ENCODE peak calls at places on chromosomes 16 and 17, in six cellular contexts. Q is H1, K is K562, W is HCT116, L is GM12878, P is HepG2. O is an unnamed sample.

GRCh38 chr16:84553873-84554399 is 49.5 kb upstream of the MEAK7 start:
- DNase-seq in Q (no peak), K (no peak), W (no peak), L (no peak), P (no peak), O (no peak)

GRCh38 chr17:68029512-68030215 is 5.9 kb upstream of the KPNA2 start:
- DNase-seq in Q (no peak), K (no peak), W (no peak), L (no peak), P (peak), O (no peak)

GRCh38 chr16:70706948-70707465 is 21.2 kb upstream of the MTSS2 start:
- DNase-seq in Q (no peak), K (no peak), W (no peak), L (no peak), P (no peak), O (peak)

GRCh38 chr17:61324540-61324868 is 75.1 kb upstream of the TBX2 start:
- DNase-seq in Q (no peak), K (no peak), W (no peak), L (no peak), P (peak), O (peak)

GRCh38 chr17:45221081-45221996 is at the start of gene FMNL1:
- DNase-seq in Q (peak), K (peak), W (no peak), L (no peak), P (no peak), O (no peak)

GRCh38 chr16:60107467-60107866 is 1373.4 kb upstream of the GOT2 start:
- DNase-seq in Q (no peak), K (no peak), W (no peak), L (no peak), P (no peak), O (peak)

GRCh38 chr17:46818929-46819859 is 702 bp upstream of the WNT3 start:
- DNase-seq in Q (peak), K (peak), W (no peak), L (no peak), P (no peak), O (no peak)

GRCh38 chr17:79353548-79353947 is 257.3 kb downstream of the RBFOX3 start:
- DNase-seq in Q (no peak), K (no peak), W (no peak), L (no peak), P (no peak), O (no peak)

GRCh38 chr16:57859331-57859730 is 57.0 kb upstream of the KIFC3 start:
- DNase-seq in Q (no peak), K (peak), W (peak), L (no peak), P (peak), O (peak)

GRCh38 chr17:72151565-72152391 is 31.0 kb downstream of the SOX9 start:
- DNase-seq in Q (peak), K (peak), W (peak), L (no peak), P (peak), O (no peak)

GRCh38 chr17:880871-881269 is 98.7 kb downstream of the NXN start:
- DNase-seq in Q (no peak), K (no peak), W (no peak), L (no peak), P (no peak), O (no peak)

GRCh38 chr16:30615358-30616076 is 5.3 kb upstream of the ZNF689 start:
- DNase-seq in Q (peak), K (peak), W (peak), L (no peak), P (peak), O (peak)

GRCh38 chr17:41537990-41538389 is 9.9 kb upstream of the KRT19 start:
- DNase-seq in Q (no peak), K (no peak), W (no peak), L (no peak), P (no peak), O (no peak)

GRCh38 chr16:24035127-24035842 is 199.5 kb downstream of the PRKCB start:
- DNase-seq in Q (no peak), K (peak), W (no peak), L (no peak), P (no peak), O (no peak)

GRCh38 chr16:4315185-4316102 is at the start of gene GLIS2:
- DNase-seq in Q (peak), K (peak), W (peak), L (no peak), P (no peak), O (peak)

GRCh38 chr16:15996432-15997109 is 47.2 kb downstream of the ABCC1 start:
- DNase-seq in Q (no peak), K (peak), W (peak), L (no peak), P (peak), O (peak)

GRCh38 chr17:40453881-40454630 is 10.8 kb downstream of the IGFBP4 start:
- DNase-seq in Q (no peak), K (no peak), W (no peak), L (no peak), P (no peak), O (no peak)

GRCh38 chr17:7843536-7844291 is 9.7 kb downstream of the KDM6B start:
- DNase-seq in Q (peak), K (peak), W (no peak), L (peak), P (peak), O (peak)

DNA sequence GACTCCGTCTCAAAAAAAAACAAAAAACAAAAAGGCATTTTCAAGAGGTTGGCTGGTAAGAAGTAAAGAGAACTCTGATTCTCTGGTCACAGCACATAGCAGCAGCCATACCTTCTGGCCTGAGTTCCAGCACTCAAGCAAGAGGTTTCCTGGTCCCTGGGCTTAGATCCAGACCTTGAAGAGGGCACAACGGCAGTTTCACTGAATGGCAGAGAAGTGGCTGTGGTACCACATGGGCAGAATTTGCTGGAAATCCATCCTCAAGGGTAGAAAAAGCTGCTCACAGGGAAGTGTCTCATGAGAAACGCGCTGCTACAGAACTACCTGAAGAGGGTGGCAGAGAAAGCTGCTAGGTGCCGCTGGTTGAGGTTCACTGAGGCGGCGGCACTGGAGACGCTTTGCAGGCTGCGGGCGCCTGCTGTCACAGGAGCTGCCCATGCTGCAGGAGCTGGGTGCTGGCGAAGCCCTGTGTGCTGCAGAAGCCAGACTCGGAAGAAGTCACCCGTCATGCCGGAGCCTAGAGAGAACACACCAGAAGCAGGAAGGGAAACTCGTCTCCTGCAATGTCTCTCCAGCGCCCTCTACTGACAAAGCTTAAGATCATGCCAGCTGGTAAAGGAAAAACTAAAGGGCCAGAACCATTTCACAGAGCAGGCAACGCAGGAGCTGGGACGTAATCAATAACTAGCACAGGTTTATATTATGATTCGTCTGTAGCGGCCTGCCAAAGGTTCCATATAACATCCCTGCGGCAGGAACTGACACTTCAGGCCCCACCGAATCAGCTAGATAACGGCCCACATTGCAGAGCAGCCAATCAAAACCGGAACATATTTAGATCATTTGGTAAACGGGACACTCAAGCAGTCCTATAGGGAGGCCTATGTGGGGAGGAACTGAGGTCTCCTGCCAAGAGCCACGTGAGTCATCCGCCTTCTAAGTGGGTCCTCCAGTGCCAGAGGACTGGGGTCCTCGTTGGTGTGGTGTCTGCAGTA is 5.4 kb upstream of the ZNF213 start:
- DNase-seq in Q (peak), K (no peak), W (no peak), L (no peak), P (peak), O (peak)
- TF ChIP-seq POLR2A in Q (peak), K (peak), W (no peak), L (peak), P (peak), O (peak)

GRCh38 chr17:63774141-63774981 is at the start of gene DDX42:
- DNase-seq in Q (no peak), K (peak), W (no peak), L (no peak), P (peak), O (peak)
- TF ChIP-seq MAX in Q (no peak), K (no peak), W (no peak), L (no peak), P (no peak), O (no peak)

GRCh38 chr17:66255527-66255971 is 26.3 kb upstream of the APOH start:
- DNase-seq in Q (no peak), K (no peak), W (no peak), L (no peak), P (no peak), O (no peak)
- H2AFZ ChIP-seq in Q (no peak), K (peak), W (peak), L (no peak), P (no peak), O (no peak)

DNA sequence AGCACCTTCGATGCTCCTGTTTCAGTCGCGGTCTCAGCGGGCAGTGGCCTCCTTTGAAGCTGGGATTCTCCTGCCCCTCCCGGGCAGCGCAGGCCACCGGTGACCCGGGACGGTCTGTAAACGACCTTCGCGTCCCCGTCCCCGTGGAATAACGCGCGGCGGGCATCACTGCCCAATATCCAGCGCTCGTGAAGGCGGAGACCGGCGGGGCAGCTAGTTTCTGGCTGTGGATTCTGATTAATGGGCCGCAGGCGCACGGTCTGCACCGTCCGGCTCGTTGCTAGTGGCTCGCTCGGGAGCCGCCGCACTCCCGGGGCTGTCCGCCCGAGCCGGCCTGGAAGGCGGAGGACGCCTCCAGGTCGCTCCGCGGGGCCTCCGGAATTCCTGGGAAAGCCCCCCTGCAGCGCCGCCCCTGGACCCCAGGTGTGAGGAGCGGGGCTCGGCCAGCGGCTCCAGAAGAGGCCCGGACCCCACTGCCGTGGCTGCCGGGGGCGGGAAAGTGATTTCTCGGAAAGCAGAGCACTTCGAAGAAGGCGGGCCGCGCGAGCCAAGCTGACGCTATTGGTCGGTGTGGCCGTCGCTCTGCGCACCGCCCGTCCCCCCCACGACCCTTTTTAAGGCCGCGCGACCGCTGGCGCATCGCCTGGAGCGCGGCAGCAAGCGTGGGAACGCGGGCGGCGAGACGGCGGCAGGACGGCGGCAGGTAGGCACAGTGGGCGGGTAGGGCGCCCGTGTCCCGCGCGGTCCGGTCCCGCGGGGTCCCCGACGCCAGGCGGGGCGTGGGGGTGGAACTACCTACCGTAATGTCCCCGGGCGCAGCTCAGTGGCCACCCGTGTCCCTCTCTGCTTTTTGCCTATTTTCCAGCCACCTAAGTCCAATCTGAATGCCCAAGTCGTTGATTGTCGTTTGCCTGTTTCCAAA is at the start of gene IRF8:
- DNase-seq in Q (peak), K (no peak), W (no peak), L (peak), P (no peak), O (peak)
- TF ChIP-seq POLR2A in Q (no peak), K (no peak), W (no peak), L (peak), P (no peak), O (no peak)

GRCh38 chr16:2530629-2531318 is 434 bp downstream of the CEMP1 start:
- DNase-seq in Q (no peak), K (no peak), W (no peak), L (no peak), P (no peak), O (no peak)
- TF ChIP-seq MAX in Q (no peak), K (no peak), W (no peak), L (no peak), P (no peak), O (no peak)

DNA sequence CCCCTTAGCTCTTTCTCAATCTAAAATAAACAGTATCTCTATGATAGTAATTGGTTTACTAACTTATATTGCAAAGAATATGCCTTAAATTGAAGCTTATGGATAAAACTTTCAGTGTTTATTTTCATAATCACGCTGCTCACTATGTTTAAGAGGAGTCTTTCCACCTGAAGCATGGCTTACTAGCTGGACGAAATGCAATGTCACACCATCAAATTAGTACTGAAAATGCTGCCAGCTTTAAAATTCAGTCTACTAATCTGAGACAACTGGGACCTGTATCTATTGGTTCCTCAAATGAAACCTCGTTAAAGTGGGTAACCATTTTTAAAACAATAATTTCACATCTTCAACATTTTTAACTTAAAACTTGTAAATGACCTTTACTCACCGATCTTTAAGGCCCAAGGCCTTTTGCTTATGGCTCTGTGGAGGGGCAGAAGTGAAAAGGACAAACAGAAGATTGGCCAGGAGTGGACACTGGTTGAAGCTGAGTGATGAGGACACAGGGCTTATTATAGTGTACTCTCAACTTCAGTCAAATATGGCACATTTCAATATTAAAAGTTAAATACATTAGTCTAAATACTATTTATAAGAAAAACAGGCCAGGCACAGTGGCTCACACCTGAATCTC is 212.8 kb upstream of the WSB1 start:
- DNase-seq in Q (no peak), K (no peak), W (no peak), L (no peak), P (no peak), O (no peak)
- H2AFZ ChIP-seq in Q (no peak), K (no peak), W (no peak), L (no peak), P (no peak), O (no peak)

DNA sequence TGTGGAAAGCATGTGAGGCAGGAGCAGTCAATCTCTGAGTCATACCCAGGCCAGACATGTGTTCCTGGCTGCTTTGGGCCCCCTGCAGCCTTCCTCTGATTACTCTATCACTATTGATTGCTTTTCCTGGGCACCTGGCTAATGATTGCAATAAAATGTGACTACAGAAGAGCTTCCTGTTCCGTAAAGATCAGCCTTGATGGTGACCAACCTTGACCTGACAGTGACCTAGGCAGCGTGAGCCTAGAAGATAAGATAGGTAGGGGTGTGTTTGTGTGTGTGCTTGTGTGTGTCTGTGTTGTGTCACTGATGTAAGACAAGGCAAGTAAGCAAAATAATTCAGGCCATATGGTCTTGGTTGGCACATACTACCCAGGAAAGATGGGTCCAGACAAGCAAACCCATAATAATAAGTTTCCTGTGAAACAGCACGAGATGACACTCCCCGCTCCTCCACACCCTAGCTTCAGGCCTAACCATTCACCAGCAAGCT is 367.7 kb upstream of the CDH11 start:
- DNase-seq in Q (no peak), K (no peak), W (no peak), L (no peak), P (no peak), O (no peak)
- TF ChIP-seq POLR2A in Q (no peak), K (no peak), W (no peak), L (no peak), P (no peak), O (no peak)

GRCh38 chr17:81839301-81839700 is 4.5 kb upstream of the PPP1R27 start:
- DNase-seq in Q (no peak), K (no peak), W (no peak), L (no peak), P (no peak), O (no peak)
- TF ChIP-seq MAX in Q (no peak), K (no peak), W (no peak), L (no peak), P (no peak), O (no peak)

DNA sequence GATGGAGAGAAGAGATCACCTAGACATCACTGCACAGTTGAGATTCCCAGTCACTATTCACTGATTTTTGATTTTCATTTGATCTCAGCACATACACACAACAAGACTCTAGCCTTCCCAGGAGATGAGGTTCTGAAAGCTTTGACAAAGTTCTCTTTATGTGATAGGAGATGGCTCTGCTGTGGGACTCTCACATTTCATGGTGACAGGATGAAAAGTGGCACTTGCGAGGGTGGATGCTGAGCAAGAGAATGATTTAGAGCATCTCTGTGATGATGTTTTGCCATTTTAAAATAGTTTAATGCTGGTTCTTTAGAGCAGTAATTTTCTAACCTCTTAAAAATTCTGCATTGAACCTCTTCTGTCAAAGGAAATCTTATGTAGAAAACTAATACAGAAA is 113.3 kb upstream of the CA10 start:
- DNase-seq in Q (no peak), K (no peak), W (no peak), L (no peak), P (no peak), O (no peak)
- H2AFZ ChIP-seq in Q (no peak), K (no peak), W (no peak), L (no peak), P (no peak), O (no peak)

GRCh38 chr17:39108976-39109375 is 42.5 kb downstream of the PLXDC1 start:
- DNase-seq in Q (no peak), K (no peak), W (no peak), L (no peak), P (no peak), O (no peak)
- TF ChIP-seq POLR2A in Q (no peak), K (no peak), W (no peak), L (no peak), P (no peak), O (no peak)

O was measured in endothelial cell of umbilical vein.